ENCODE peak calls at places on chromosomes 16 and 17, in seven cellular contexts. S is mesenchymal stem cell, P is IMR-90, G is mesendoderm, D is H9, N is H1, F is trophoblast cell. V is an unnamed sample.

GRCh38 chr17:45147581-45148182 is 593 bp upstream of the HEXIM1 start:
- DNase-seq in P (peak), N (no peak), S (peak), G (peak), D (peak), F (peak), V (peak)

GRCh38 chr16:47309581-47310312 is 151.1 kb downstream of the ITFG1 start:
- DNase-seq in G (no peak), S (peak), P (peak), F (no peak), D (no peak), N (no peak), V (no peak)

GRCh38 chr17:50779747-50780363 is 12.5 kb upstream of the ANKRD40CL start:
- DNase-seq in N (no peak), G (no peak), S (no peak), D (no peak), F (no peak), P (no peak), V (no peak)

GRCh38 chr16:2429771-2430663 is 770 bp downstream of the CCNF start:
- DNase-seq in D (no peak), P (peak), F (peak), G (peak), S (peak), N (no peak), V (no peak)

GRCh38 chr17:75430159-75430748 is 24.8 kb upstream of the GRB2 start:
- DNase-seq in N (peak), G (peak), S (peak), P (peak), D (peak), F (peak), V (peak)

GRCh38 chr17:75155191-75155601 is 884 bp upstream of the JPT1 start:
- DNase-seq in P (no peak), S (peak), D (peak), F (peak), N (no peak), G (peak), V (no peak)

GRCh38 chr16:89050868-89051311 is 42.8 kb upstream of the ACSF3 start:
- DNase-seq in N (no peak), S (no peak), D (no peak), F (no peak), P (no peak), G (no peak), V (no peak)

GRCh38 chr17:34727601-34728000 is 148.2 kb downstream of the TMEM132E start:
- DNase-seq in F (no peak), N (no peak), D (peak), G (no peak), S (no peak), P (no peak), V (no peak)

GRCh38 chr17:45353047-45353446 is 36.2 kb upstream of the MAP3K14 start:
- DNase-seq in F (peak), S (no peak), P (no peak), N (no peak), D (peak), G (no peak), V (no peak)

GRCh38 chr17:64603987-64604386 is 58.1 kb downstream of the SMURF2 start:
- DNase-seq in P (no peak), F (no peak), N (no peak), D (no peak), S (no peak), G (no peak), V (no peak)

GRCh38 chr17:51060396-51060795 is 60.3 kb downstream of the SPAG9 start:
- DNase-seq in D (no peak), N (no peak), S (no peak), P (no peak), F (peak), G (peak), V (no peak)

GRCh38 chr16:89108412-89108811 is 14.8 kb downstream of the ACSF3 start:
- DNase-seq in F (no peak), S (no peak), N (no peak), G (no peak), D (no peak), P (no peak), V (no peak)

GRCh38 chr16:22641030-22641671 is 130.5 kb downstream of the NPIPB5 start:
- DNase-seq in S (peak), F (no peak), P (peak), N (no peak), D (peak), G (peak), V (peak)

GRCh38 chr16:106623-107324 is 28.7 kb downstream of the MPG start:
- DNase-seq in F (peak), D (peak), S (peak), P (peak), N (peak), G (peak), V (peak)

GRCh38 chr16:65122974-65123845 is 1.3 kb upstream of the CDH11 start:
- DNase-seq in S (peak), D (peak), F (no peak), G (peak), P (peak), N (no peak), V (peak)

GRCh38 chr17:67659028-67659427 is 58.7 kb upstream of the NOL11 start:
- DNase-seq in S (no peak), G (no peak), D (no peak), N (no peak), F (no peak), P (no peak), V (no peak)

GRCh38 chr16:86877108-86877507 is 298.8 kb downstream of the FOXL1 start:
- DNase-seq in N (no peak), F (no peak), P (no peak), D (no peak), G (no peak), S (no peak), V (no peak)

GRCh38 chr16:79297805-79298204 is 302.7 kb downstream of the MAF start:
- DNase-seq in G (no peak), P (no peak), F (no peak), S (no peak), N (no peak), D (no peak), V (no peak)

GRCh38 chr17:68821860-68822693 is 133.1 kb downstream of the ABCA8 start:
- DNase-seq in N (no peak), S (peak), F (no peak), G (no peak), P (peak), D (no peak), V (no peak)

GRCh38 chr17:33229499-33229898 is 63.6 kb downstream of the ASIC2 start:
- DNase-seq in S (no peak), F (no peak), D (no peak), P (no peak), N (no peak), G (no peak), V (no peak)

GRCh38 chr17:55778389-55779118 is 27.7 kb downstream of the PCTP start:
- DNase-seq in F (no peak), D (no peak), P (no peak), N (no peak), S (no peak), G (no peak), V (no peak)

GRCh38 chr17:49600949-49601348 is 25.3 kb downstream of the NXPH3 start:
- DNase-seq in S (no peak), N (no peak), F (no peak), D (no peak), G (no peak), P (no peak), V (no peak)

GRCh38 chr17:38560503-38561318 is 45.0 kb downstream of the SRCIN1 start:
- DNase-seq in N (no peak), S (peak), D (peak), P (peak), G (peak), F (no peak), V (no peak)

GRCh38 chr16:87780385-87780989 is 14.7 kb upstream of the KLHDC4 start:
- DNase-seq in N (no peak), P (peak), G (no peak), S (no peak), F (no peak), D (no peak), V (no peak)

GRCh38 chr17:19376799-19377198 is 1.5 kb upstream of the MAPK7 start:
- DNase-seq in D (no peak), F (peak), N (no peak), P (no peak), G (no peak), S (no peak), V (no peak)

GRCh38 chr17:81045590-81046095 is 10.7 kb downstream of the BAIAP2 start:
- DNase-seq in D (no peak), S (no peak), P (no peak), G (no peak), N (no peak), F (no peak), V (no peak)

GRCh38 chr17:12867726-12868125 is 78.4 kb downstream of the ARHGAP44 start:
- DNase-seq in G (no peak), S (no peak), D (no peak), P (no peak), F (no peak), N (no peak), V (no peak)

GRCh38 chr17:15475620-15476354 is 8.4 kb upstream of the CDRT4 start:
- DNase-seq in F (no peak), G (no peak), P (peak), S (peak), D (no peak), N (no peak), V (no peak)

GRCh38 chr16:11133344-11133921 is 122.6 kb downstream of the SOCS1 start:
- DNase-seq in P (peak), N (no peak), D (peak), S (peak), F (peak), G (peak), V (no peak)
- H2AK5ac ChIP-seq in P (peak), N (no peak), D (no peak), S (peak), F (no peak), G (no peak), V (no peak)

GRCh38 chr17:17088511-17089205 is 46.4 kb downstream of the MPRIP start:
- DNase-seq in G (no peak), P (no peak), S (no peak), N (no peak), D (no peak), F (no peak), V (no peak)
- H2AK5ac ChIP-seq in G (no peak), P (no peak), S (no peak), N (no peak), D (no peak), F (no peak), V (no peak)

DNA sequence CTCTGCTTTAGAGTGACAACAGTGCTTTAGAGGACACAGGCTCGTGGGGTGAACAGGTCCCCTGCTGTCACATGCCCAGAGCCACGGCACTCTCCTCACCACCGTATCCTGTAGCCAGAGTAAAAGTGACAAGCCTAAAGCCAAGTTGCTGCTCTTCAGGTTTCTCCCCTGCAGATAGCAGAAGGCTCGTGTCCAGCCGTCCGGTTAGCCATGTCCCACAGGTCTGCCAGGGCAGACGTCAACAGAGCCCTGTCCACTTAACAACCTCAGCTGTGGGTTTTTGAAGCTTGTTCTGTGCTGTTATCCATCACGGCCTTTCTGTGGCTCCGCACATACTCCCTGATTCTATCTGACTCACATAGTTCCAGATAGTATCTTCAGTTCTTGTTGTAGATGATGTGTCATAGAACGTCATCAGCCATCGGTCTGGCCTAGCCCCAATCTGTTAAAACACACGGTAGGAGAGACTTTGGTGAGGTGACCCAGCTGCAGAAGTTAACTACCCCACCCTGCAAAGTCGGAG is 100.7 kb downstream of the SOCS1 start:
- DNase-seq in F (peak), S (peak), N (no peak), P (peak), G (no peak), D (no peak), V (no peak)
- H2AK5ac ChIP-seq in F (no peak), S (no peak), N (peak), P (no peak), G (no peak), D (no peak), V (no peak)

DNA sequence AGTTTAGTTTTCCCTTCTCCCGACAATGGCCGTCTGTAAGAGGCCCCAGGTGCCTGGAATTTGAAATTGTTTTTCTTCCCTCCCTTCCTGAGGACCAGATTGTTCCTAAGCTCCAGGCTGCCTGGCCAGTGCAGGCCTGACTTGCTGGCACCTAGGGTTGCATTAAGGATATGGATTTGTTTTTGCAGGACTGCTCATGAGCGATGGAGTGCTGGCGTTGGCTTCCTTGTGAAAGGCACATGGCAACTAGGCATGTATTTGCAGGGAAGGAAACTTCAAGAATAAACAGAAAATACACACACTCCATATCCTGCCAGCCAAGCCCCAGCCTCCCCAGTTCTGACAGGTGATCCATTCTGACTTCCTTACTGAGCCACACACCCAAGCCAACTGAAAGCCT is 25.5 kb upstream of the SOX9 start:
- DNase-seq in F (no peak), S (no peak), D (no peak), N (no peak), G (no peak), P (no peak), V (no peak)
- H2AK5ac ChIP-seq in F (no peak), S (no peak), D (no peak), N (no peak), G (no peak), P (no peak), V (no peak)

GRCh38 chr16:30966033-30966619 is 8.6 kb downstream of the SETD1A start:
- DNase-seq in G (no peak), S (no peak), F (no peak), N (no peak), D (no peak), P (no peak), V (no peak)
- H2AK5ac ChIP-seq in G (no peak), S (no peak), F (no peak), N (no peak), D (no peak), P (no peak), V (no peak)

GRCh38 chr16:27703545-27703944 is 153.6 kb downstream of the KATNIP start:
- DNase-seq in N (no peak), G (no peak), S (peak), D (no peak), F (no peak), P (peak), V (no peak)
- H2AK5ac ChIP-seq in N (no peak), G (no peak), S (no peak), D (no peak), F (no peak), P (no peak), V (no peak)

GRCh38 chr17:79469646-79470045 is 141.2 kb downstream of the RBFOX3 start:
- DNase-seq in G (no peak), P (no peak), D (no peak), F (no peak), S (no peak), N (no peak), V (no peak)

GRCh38 chr17:79465011-79466006 is 145.5 kb downstream of the RBFOX3 start:
- DNase-seq in D (no peak), N (no peak), F (no peak), P (no peak), G (no peak), S (no peak), V (no peak)

GRCh38 chr17:79464310-79465010 is 146.4 kb downstream of the RBFOX3 start:
- DNase-seq in N (no peak), D (no peak), G (no peak), P (no peak), S (no peak), F (no peak), V (no peak)

GRCh38 chr17:79466562-79467350 is 144.1 kb downstream of the RBFOX3 start:
- DNase-seq in S (no peak), D (no peak), G (no peak), P (no peak), F (no peak), N (no peak), V (no peak)

DNA sequence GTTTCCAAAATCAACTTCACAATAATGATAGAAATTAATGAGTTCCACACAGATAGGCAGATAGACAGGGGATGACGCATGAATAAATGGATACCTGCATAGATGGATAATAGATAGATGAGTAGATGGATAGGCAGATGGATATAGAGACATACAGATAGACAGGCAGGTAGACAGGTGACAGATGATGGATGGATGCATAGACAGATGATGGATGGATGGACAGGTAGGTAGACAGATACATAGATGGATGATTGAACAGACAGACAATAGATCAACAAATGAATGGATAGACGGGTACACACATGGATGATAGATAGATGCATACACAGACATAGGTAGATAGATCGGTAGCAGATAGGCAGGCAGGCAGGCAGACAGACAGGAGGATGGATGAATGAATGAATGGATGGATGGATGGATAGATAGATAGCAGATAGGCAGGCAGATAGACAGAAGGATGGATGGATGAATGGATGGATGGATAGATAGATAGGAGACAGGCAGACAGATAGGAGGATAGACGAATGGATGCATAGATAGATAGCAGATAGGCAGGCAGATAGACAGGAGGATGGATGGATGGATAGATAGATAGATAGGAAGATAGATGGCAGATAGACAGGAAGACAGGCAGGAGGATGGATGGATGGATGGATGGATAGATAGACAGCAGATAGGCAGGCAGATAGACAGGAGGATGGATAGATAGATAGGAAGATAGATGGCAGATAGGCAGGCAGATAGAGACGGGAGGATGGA is 142.5 kb downstream of the RBFOX3 start:
- DNase-seq in P (no peak), S (no peak), G (no peak), N (no peak), F (no peak), D (no peak), V (no peak)
- H2AK5ac ChIP-seq in P (no peak), S (no peak), G (no peak), N (no peak), F (no peak), D (no peak), V (no peak)

GRCh38 chr17:28405632-28406477 is at the start of gene SLC46A1:
- DNase-seq in F (peak), N (no peak), D (peak), S (peak), G (peak), P (no peak), V (no peak)
- H2AK5ac ChIP-seq in F (no peak), N (peak), D (no peak), S (no peak), G (peak), P (no peak), V (no peak)